ENCODE peak calls at places on chromosome 7, in four cellular contexts. One of them, this sample, is unnamed.

GRCh38 chr7:1254281-1255082 is 21.8 kb downstream of the UNCX start:
- DNase-seq in keratinocyte: no peak
- DNase-seq in tibial nerve: no peak
- DNase-seq in lower lobe of right lung: no peak
- DNase-seq in this sample: peak

GRCh38 chr7:44046321-44047061 is 2.0 kb downstream of the DBNL start:
- DNase-seq in keratinocyte: no peak
- DNase-seq in tibial nerve: no peak
- DNase-seq in lower lobe of right lung: no peak
- DNase-seq in this sample: no peak

GRCh38 chr7:99733448-99733847 is 1.5 kb downstream of the CYP3A7 start:
- DNase-seq in lower lobe of right lung: no peak
- DNase-seq in keratinocyte: no peak
- DNase-seq in tibial nerve: no peak
- DNase-seq in this sample: no peak

GRCh38 chr7:13117103-13117502 is 429.7 kb downstream of the ARL4A start:
- DNase-seq in keratinocyte: no peak
- DNase-seq in tibial nerve: no peak
- DNase-seq in lower lobe of right lung: no peak
- DNase-seq in this sample: no peak

GRCh38 chr7:133275008-133275407 is 22.1 kb downstream of the EXOC4 start:
- DNase-seq in lower lobe of right lung: no peak
- DNase-seq in tibial nerve: no peak
- DNase-seq in keratinocyte: no peak
- DNase-seq in this sample: no peak

GRCh38 chr7:123747620-123748141 is 1.1 kb downstream of the WASL start:
- DNase-seq in tibial nerve: peak
- DNase-seq in lower lobe of right lung: peak
- DNase-seq in keratinocyte: no peak
- DNase-seq in this sample: peak

GRCh38 chr7:66236713-66237303 is 31.7 kb downstream of the TPST1 start:
- DNase-seq in keratinocyte: no peak
- DNase-seq in tibial nerve: no peak
- DNase-seq in lower lobe of right lung: no peak
- DNase-seq in this sample: no peak

GRCh38 chr7:137909042-137909441 is 62.3 kb upstream of the DGKI start:
- DNase-seq in lower lobe of right lung: no peak
- DNase-seq in keratinocyte: no peak
- DNase-seq in tibial nerve: peak
- DNase-seq in this sample: no peak

GRCh38 chr7:13540429-13540828 is 449.0 kb downstream of the ETV1 start:
- DNase-seq in lower lobe of right lung: no peak
- DNase-seq in tibial nerve: no peak
- DNase-seq in keratinocyte: no peak
- DNase-seq in this sample: no peak

GRCh38 chr7:96723622-96724021 is 14.0 kb upstream of the SEM1 start:
- DNase-seq in keratinocyte: no peak
- DNase-seq in tibial nerve: no peak
- DNase-seq in lower lobe of right lung: no peak
- DNase-seq in this sample: no peak

GRCh38 chr7:138654616-138655015 is 46.5 kb downstream of the SVOPL start:
- DNase-seq in keratinocyte: no peak
- DNase-seq in lower lobe of right lung: no peak
- DNase-seq in tibial nerve: no peak
- DNase-seq in this sample: no peak

GRCh38 chr7:97005764-97006145 is 402 bp downstream of the DLX6 start:
- DNase-seq in keratinocyte: no peak
- DNase-seq in lower lobe of right lung: no peak
- DNase-seq in tibial nerve: no peak
- DNase-seq in this sample: no peak

GRCh38 chr7:26143298-26144044 is 8.5 kb upstream of the NFE2L3 start:
- DNase-seq in tibial nerve: no peak
- DNase-seq in lower lobe of right lung: no peak
- DNase-seq in keratinocyte: no peak
- DNase-seq in this sample: no peak

DNA sequence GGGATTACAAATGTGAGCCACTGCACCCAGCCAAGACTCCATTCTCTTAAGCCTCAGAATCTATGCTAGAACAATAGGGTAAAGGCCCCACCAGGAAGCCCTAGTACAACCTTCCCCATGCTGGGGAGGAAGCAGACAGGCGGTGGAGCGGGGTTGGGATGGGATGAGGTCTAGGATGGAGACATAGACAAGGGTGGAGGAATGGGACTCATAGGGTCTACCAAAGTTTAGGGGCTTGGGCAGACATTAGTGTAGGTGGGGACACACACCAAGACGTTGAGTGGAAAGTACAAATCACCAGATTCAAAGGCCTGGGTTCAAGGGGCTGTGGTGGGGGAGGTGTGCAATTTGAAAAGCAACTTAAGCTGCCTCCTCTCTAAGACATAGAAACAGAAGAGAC is 19.3 kb downstream of the PRSS2 start:
- DNase-seq in lower lobe of right lung: no peak
- DNase-seq in tibial nerve: no peak
- DNase-seq in keratinocyte: no peak
- DNase-seq in this sample: no peak
- H3K4me3 ChIP-seq in lower lobe of right lung: no peak
- H3K4me3 ChIP-seq in tibial nerve: no peak
- H3K4me3 ChIP-seq in keratinocyte: no peak
- H3K4me3 ChIP-seq in this sample: peak

GRCh38 chr7:50357346-50357745 is 52.8 kb downstream of the IKZF1 start:
- DNase-seq in lower lobe of right lung: no peak
- DNase-seq in keratinocyte: no peak
- DNase-seq in tibial nerve: no peak
- DNase-seq in this sample: no peak
- H3K27ac ChIP-seq in lower lobe of right lung: no peak
- H3K27ac ChIP-seq in keratinocyte: no peak
- H3K27ac ChIP-seq in tibial nerve: no peak
- H3K27ac ChIP-seq in this sample: peak

DNA sequence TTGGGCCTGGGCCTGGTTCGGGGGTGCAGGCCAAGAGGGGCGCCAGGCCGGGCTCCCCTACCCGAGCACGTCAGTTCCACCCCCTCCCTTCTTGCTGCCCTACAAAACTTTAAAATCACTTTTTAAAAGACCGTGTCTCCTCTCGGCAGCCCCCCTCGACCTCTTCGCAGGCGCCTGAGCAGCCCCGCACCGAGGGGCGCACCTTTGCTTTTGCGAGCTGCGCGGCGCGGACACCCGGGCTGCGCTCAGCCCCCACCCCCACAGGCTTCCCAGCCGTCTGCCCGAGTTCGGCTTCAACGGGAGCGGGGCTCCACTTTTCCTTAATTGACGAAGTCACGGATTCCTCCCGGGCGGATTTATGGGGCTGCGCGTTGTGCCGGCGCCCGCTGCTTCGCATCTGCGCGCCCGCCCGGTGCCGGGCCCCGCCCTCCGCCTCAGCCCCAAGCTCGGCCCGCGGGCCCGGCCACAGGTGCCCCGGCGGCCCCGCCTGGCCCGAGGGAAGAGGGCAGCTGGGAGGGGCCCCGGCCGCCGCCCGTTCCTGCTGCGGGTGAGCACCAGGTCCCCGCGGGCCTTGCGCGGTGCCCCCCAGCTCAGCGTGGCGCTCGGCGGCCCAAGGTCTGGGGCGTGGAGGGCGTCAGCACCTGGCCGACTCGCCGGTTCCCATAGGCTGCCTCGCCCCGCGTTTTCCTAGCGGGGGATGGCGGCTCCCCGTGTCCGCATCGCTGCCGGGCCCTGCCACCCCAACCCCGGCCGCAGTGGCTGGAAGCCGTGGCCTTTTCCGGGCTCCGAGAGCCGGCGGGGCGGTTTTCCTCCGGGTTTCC is 10.8 kb upstream of the MNX1 start:
- DNase-seq in keratinocyte: no peak
- DNase-seq in tibial nerve: no peak
- DNase-seq in lower lobe of right lung: no peak
- DNase-seq in this sample: peak
- H3K4me3 ChIP-seq in keratinocyte: no peak
- H3K4me3 ChIP-seq in tibial nerve: peak
- H3K4me3 ChIP-seq in lower lobe of right lung: peak
- H3K4me3 ChIP-seq in this sample: no peak

GRCh38 chr7:131636092-131636491 is 79.7 kb upstream of the PODXL start:
- DNase-seq in lower lobe of right lung: no peak
- DNase-seq in keratinocyte: no peak
- DNase-seq in tibial nerve: no peak
- DNase-seq in this sample: no peak
- H3K27ac ChIP-seq in lower lobe of right lung: no peak
- H3K27ac ChIP-seq in keratinocyte: no peak
- H3K27ac ChIP-seq in tibial nerve: no peak
- H3K27ac ChIP-seq in this sample: no peak

DNA sequence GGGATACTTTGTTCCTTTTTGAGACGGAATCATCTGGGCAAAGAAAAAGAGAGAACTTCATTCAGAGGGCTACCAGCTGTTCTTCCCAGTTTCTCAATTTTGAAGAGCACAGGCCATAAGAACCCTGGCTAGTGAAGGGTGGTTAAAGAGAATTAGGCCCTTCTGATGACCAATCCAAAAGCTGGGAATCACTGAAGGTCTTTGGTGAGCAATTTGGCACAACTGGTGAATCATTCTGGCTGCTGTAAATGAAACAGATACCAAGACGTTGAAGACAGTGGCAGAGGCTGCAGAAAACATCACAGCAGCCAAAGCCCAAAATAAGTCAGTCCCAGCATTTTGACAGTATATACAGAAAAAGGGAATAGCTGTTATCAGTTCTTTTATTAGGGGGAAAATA is 5.1 kb downstream of the RAPGEF5 start:
- DNase-seq in lower lobe of right lung: no peak
- DNase-seq in keratinocyte: no peak
- DNase-seq in tibial nerve: no peak
- DNase-seq in this sample: no peak
- H3K4me3 ChIP-seq in lower lobe of right lung: no peak
- H3K4me3 ChIP-seq in keratinocyte: no peak
- H3K4me3 ChIP-seq in tibial nerve: no peak
- H3K4me3 ChIP-seq in this sample: no peak

GRCh38 chr7:33191326-33191725 is 62.0 kb downstream of the BBS9 start:
- DNase-seq in lower lobe of right lung: no peak
- DNase-seq in keratinocyte: no peak
- DNase-seq in tibial nerve: no peak
- DNase-seq in this sample: no peak
- H3K27ac ChIP-seq in lower lobe of right lung: no peak
- H3K27ac ChIP-seq in keratinocyte: no peak
- H3K27ac ChIP-seq in tibial nerve: no peak
- H3K27ac ChIP-seq in this sample: no peak

GRCh38 chr7:154789404-154789803 is 213.5 kb downstream of the PAXIP1 start:
- DNase-seq in lower lobe of right lung: no peak
- DNase-seq in keratinocyte: no peak
- DNase-seq in tibial nerve: no peak
- DNase-seq in this sample: no peak
- H3K4me3 ChIP-seq in lower lobe of right lung: no peak
- H3K4me3 ChIP-seq in keratinocyte: no peak
- H3K4me3 ChIP-seq in tibial nerve: no peak
- H3K4me3 ChIP-seq in this sample: no peak

GRCh38 chr7:105778956-105779355 is 97.4 kb downstream of the ATXN7L1 start:
- DNase-seq in lower lobe of right lung: no peak
- DNase-seq in tibial nerve: no peak
- DNase-seq in keratinocyte: no peak
- DNase-seq in this sample: no peak

GRCh38 chr7:105776068-105776790 is 100.2 kb downstream of the ATXN7L1 start:
- DNase-seq in tibial nerve: peak
- DNase-seq in keratinocyte: no peak
- DNase-seq in lower lobe of right lung: no peak
- DNase-seq in this sample: peak

GRCh38 chr7:105775580-105775979 is 100.8 kb downstream of the ATXN7L1 start:
- DNase-seq in keratinocyte: no peak
- DNase-seq in tibial nerve: no peak
- DNase-seq in lower lobe of right lung: no peak
- DNase-seq in this sample: no peak

GRCh38 chr7:105779856-105780815 is 96.3 kb downstream of the ATXN7L1 start:
- DNase-seq in tibial nerve: no peak
- DNase-seq in keratinocyte: no peak
- DNase-seq in lower lobe of right lung: no peak
- DNase-seq in this sample: no peak

GRCh38 chr7:105776986-105777910 is 99.2 kb downstream of the ATXN7L1 start:
- DNase-seq in keratinocyte: no peak
- DNase-seq in tibial nerve: no peak
- DNase-seq in lower lobe of right lung: no peak
- DNase-seq in this sample: no peak
- H3K27ac ChIP-seq in keratinocyte: no peak
- H3K27ac ChIP-seq in tibial nerve: no peak
- H3K27ac ChIP-seq in lower lobe of right lung: no peak
- H3K27ac ChIP-seq in this sample: no peak

GRCh38 chr7:42843209-42843800 is 68.6 kb downstream of the C7orf25 start:
- DNase-seq in lower lobe of right lung: no peak
- DNase-seq in tibial nerve: peak
- DNase-seq in keratinocyte: no peak
- DNase-seq in this sample: no peak
- H3K4me3 ChIP-seq in lower lobe of right lung: peak
- H3K4me3 ChIP-seq in tibial nerve: peak
- H3K4me3 ChIP-seq in keratinocyte: no peak
- H3K4me3 ChIP-seq in this sample: no peak

GRCh38 chr7:90409667-90410066 is 6.4 kb downstream of the CLDN12 start:
- DNase-seq in tibial nerve: no peak
- DNase-seq in lower lobe of right lung: no peak
- DNase-seq in keratinocyte: no peak
- DNase-seq in this sample: no peak
- H3K27ac ChIP-seq in tibial nerve: no peak
- H3K27ac ChIP-seq in lower lobe of right lung: no peak
- H3K27ac ChIP-seq in keratinocyte: no peak
- H3K27ac ChIP-seq in this sample: no peak

This sample was measured in left lung.